ENCODE peak calls at places on chromosomes 2 and 18, in four cellular contexts. L is HepG2, R is H1, F is NT2/D1. E is an unnamed sample.

GRCh38 chr2:16553222-16553621 is 112.4 kb downstream of the CYRIA start:
- DNase-seq in L (peak; percentile 40), F (peak; percentile 32), R (peak; percentile 51), E (no peak)

GRCh38 chr18:58221060-58221725 is 177.2 kb downstream of the NEDD4L start:
- DNase-seq in R (peak; percentile 48), F (no peak), L (peak; percentile 81), E (no peak)

GRCh38 chr2:181224866-181225265 is 232.3 kb upstream of the ITGA4 start:
- DNase-seq in F (no peak), L (no peak), R (no peak), E (no peak)

GRCh38 chr18:26089247-26090129 is 925 bp downstream of the SS18 start:
- DNase-seq in L (peak; percentile 6), F (no peak), R (peak; percentile 76), E (no peak)

GRCh38 chr2:113877651-113878594 is 12.0 kb upstream of the ACTR3 start:
- DNase-seq in F (no peak), L (peak; percentile 76), R (no peak), E (no peak)

GRCh38 chr2:20050712-20051517 is 513 bp downstream of the LAPTM4A start:
- DNase-seq in R (peak; percentile 54), F (peak; percentile 69), L (peak; percentile 81), E (no peak)

GRCh38 chr2:34828481-34828880 is 1229.4 kb upstream of the FAM98A start:
- DNase-seq in L (no peak), F (no peak), R (no peak), E (no peak)

GRCh38 chr18:72895548-72895947 is 27.8 kb upstream of the NETO1 start:
- DNase-seq in R (no peak), F (no peak), L (no peak), E (no peak)

GRCh38 chr18:23136326-23137092 is 1.2 kb downstream of the CABLES1 start:
- DNase-seq in R (no peak), F (no peak), L (no peak), E (no peak)

GRCh38 chr2:48065971-48066370 is 159.7 kb upstream of the FBXO11 start:
- DNase-seq in F (no peak), R (no peak), L (no peak), E (no peak)

GRCh38 chr2:88765154-88765948 is 73.9 kb downstream of the RPIA start:
- DNase-seq in L (no peak), R (peak; percentile 82), F (peak; percentile 57), E (no peak)

GRCh38 chr18:395481-396250 is 104.8 kb downstream of the COLEC12 start:
- DNase-seq in L (no peak), F (no peak), R (no peak), E (no peak)

GRCh38 chr2:216366777-216367465 is 5.4 kb downstream of the MARCHF4 start:
- DNase-seq in L (no peak), F (no peak), R (no peak), E (no peak)

GRCh38 chr2:144026679-144027078 is 493.2 kb downstream of the ZEB2 start:
- DNase-seq in F (no peak), R (no peak), L (no peak), E (no peak)

GRCh38 chr2:8364668-8365067 is 317.2 kb upstream of the ID2 start:
- DNase-seq in R (no peak), F (no peak), L (peak; percentile 77), E (no peak)

DNA sequence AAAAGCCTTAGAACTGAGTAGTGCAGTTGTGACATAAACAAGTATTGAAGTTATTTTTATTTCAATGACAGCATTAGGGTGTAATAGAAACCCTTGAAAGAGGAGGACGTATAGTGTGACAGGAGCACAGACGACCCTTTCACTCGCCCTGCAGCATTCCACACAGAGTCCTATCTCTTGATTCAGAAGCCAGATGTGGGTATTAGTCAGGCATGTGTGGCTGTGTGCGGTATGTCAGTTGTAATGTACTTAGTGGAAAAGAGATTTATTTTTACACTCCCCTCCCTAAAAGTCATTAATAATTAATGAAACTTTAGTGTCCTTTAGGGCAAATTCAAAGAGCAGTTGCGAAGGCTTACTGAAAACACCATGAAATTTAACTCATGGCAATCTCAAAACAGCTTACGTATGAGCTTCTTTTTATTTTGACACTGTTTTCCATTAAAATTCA is 83.7 kb upstream of the DSEL start:
- DNase-seq in R (no peak), F (no peak), L (no peak), E (no peak)
- H3K9ac ChIP-seq in R (no peak overlapping the region), F (no peak overlapping the region), L (no peak overlapping the region), E (no peak overlapping the region)

GRCh38 chr18:40380657-40381441 is 1574.2 kb upstream of the PIK3C3 start:
- DNase-seq in R (no peak), F (no peak), L (no peak), E (no peak)
- TF ChIP-seq SUZ12 in R (no peak), F (no peak), L (no peak), E (no peak)

GRCh38 chr2:224532931-224533330 is 52.2 kb downstream of the CUL3 start:
- DNase-seq in F (no peak), L (no peak), R (no peak), E (no peak)
- H3K9ac ChIP-seq in F (no peak overlapping the region), L (no peak overlapping the region), R (no peak overlapping the region), E (no peak overlapping the region)

DNA sequence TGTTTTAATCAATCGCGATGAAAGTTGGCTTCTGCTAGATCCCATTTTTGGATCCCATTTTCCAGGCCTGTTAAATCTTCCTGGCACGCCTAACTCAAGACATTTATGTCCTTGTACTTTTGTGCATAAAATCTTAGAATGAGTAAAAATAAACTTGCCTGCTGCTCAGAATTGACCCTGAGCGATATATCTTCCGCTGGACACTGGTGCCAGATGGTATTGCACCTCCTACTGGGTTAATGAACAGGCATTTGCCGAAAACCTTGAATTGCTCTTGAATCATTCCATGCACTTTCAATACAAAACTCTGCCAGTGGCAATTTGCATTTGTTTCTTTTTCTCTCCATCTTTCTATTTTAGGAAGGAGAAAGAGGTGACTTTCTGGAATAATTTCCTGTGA is 60.1 kb upstream of the MGAT5 start:
- DNase-seq in L (no peak), F (no peak), R (no peak), E (no peak)
- TF ChIP-seq SUZ12 in L (no peak), F (no peak), R (no peak), E (no peak)